ENCODE peak calls at places on chromosomes 12 and 14, in four cellular contexts. One of them, this sample, is unnamed.

GRCh38 chr14:91163316-91163715 is 49.4 kb downstream of the DGLUCY start:
- DNase-seq in CD8-positive, alpha-beta T cell: no peak
- DNase-seq in nephron progenitor cell: no peak
- DNase-seq in RWPE2: no peak
- DNase-seq in this sample: no peak

GRCh38 chr14:91399868-91400640 is 17.6 kb downstream of the CCDC88C start:
- DNase-seq in RWPE2: no peak
- DNase-seq in nephron progenitor cell: no peak
- DNase-seq in CD8-positive, alpha-beta T cell: no peak
- DNase-seq in this sample: no peak

GRCh38 chr14:106564058-106564643 is 1037.8 kb downstream of the TMEM121 start:
- DNase-seq in CD8-positive, alpha-beta T cell: peak; percentile 71
- DNase-seq in RWPE2: no peak
- DNase-seq in nephron progenitor cell: no peak
- DNase-seq in this sample: no peak

GRCh38 chr12:120339256-120339655 is 11.7 kb upstream of the PLA2G1B start:
- DNase-seq in nephron progenitor cell: no peak
- DNase-seq in RWPE2: no peak
- DNase-seq in CD8-positive, alpha-beta T cell: no peak
- DNase-seq in this sample: no peak

GRCh38 chr12:77615331-77615730 is 215.4 kb upstream of the NAV3 start:
- DNase-seq in nephron progenitor cell: no peak
- DNase-seq in RWPE2: no peak
- DNase-seq in CD8-positive, alpha-beta T cell: no peak
- DNase-seq in this sample: no peak

GRCh38 chr12:3962661-3963483 is 89.7 kb upstream of the PARP11 start:
- DNase-seq in RWPE2: no peak
- DNase-seq in nephron progenitor cell: no peak
- DNase-seq in CD8-positive, alpha-beta T cell: peak; percentile 81
- DNase-seq in this sample: no peak

GRCh38 chr14:29799718-29800117 is 127.9 kb downstream of the PRKD1 start:
- DNase-seq in CD8-positive, alpha-beta T cell: no peak
- DNase-seq in RWPE2: no peak
- DNase-seq in nephron progenitor cell: no peak
- DNase-seq in this sample: no peak

GRCh38 chr12:30979371-30980259 is 53.1 kb downstream of the TSPAN11 start:
- DNase-seq in CD8-positive, alpha-beta T cell: no peak
- DNase-seq in RWPE2: no peak
- DNase-seq in nephron progenitor cell: no peak
- DNase-seq in this sample: no peak

GRCh38 chr14:24481622-24482324 is 26.3 kb downstream of the CMA1 start:
- DNase-seq in RWPE2: no peak
- DNase-seq in CD8-positive, alpha-beta T cell: no peak
- DNase-seq in nephron progenitor cell: peak; percentile 74
- DNase-seq in this sample: peak; percentile 81

GRCh38 chr12:92886131-92886530 is 43.0 kb downstream of the EEA1 start:
- DNase-seq in CD8-positive, alpha-beta T cell: no peak
- DNase-seq in RWPE2: no peak
- DNase-seq in nephron progenitor cell: no peak
- DNase-seq in this sample: no peak

GRCh38 chr12:44874981-44875416 is 1.1 kb downstream of the NELL2 start:
- DNase-seq in RWPE2: no peak
- DNase-seq in CD8-positive, alpha-beta T cell: peak; percentile 69
- DNase-seq in nephron progenitor cell: peak; percentile 17
- DNase-seq in this sample: no peak

GRCh38 chr14:67510121-67510520 is 21.6 kb upstream of the TMEM229B start:
- DNase-seq in RWPE2: no peak
- DNase-seq in nephron progenitor cell: no peak
- DNase-seq in CD8-positive, alpha-beta T cell: no peak
- DNase-seq in this sample: no peak

GRCh38 chr14:59013672-59014298 is 174.7 kb upstream of the DAAM1 start:
- DNase-seq in nephron progenitor cell: no peak
- DNase-seq in CD8-positive, alpha-beta T cell: no peak
- DNase-seq in RWPE2: no peak
- DNase-seq in this sample: no peak

GRCh38 chr12:122366685-122367475 is 55.6 kb downstream of the CLIP1 start:
- DNase-seq in RWPE2: no peak
- DNase-seq in CD8-positive, alpha-beta T cell: no peak
- DNase-seq in nephron progenitor cell: no peak
- DNase-seq in this sample: no peak

GRCh38 chr12:6547987-6548386 is 7.9 kb downstream of the IFFO1 start:
- DNase-seq in nephron progenitor cell: no peak
- DNase-seq in RWPE2: no peak
- DNase-seq in CD8-positive, alpha-beta T cell: no peak
- DNase-seq in this sample: no peak

GRCh38 chr12:14665354-14666348 is 30.7 kb downstream of the GUCY2C start:
- DNase-seq in nephron progenitor cell: peak; percentile 15
- DNase-seq in RWPE2: no peak
- DNase-seq in CD8-positive, alpha-beta T cell: no peak
- DNase-seq in this sample: no peak